ENCODE peak calls at places on chromosomes 5 and 9, in seven cellular contexts. A is foreskin fibroblast, S is WTC11, B is H1, W is A549, Z is dorsolateral prefrontal cortex, T is omental fat pad. U is an unnamed sample.
A peak's percentile ranks its signal among the peaks of the same experiment; 100 is the strongest.

GRCh38 chr5:33937700-33938506 is 1.7 kb downstream of the RXFP3 start:
- DNase-seq in B (no peak), S (peak; percentile 23), A (peak; percentile 16), W (no peak), Z (no peak), T (no peak), U (no peak)

GRCh38 chr5:149636861-149637246 is 55.6 kb downstream of the ARHGEF37 start:
- DNase-seq in B (peak; percentile 83), S (peak; percentile 50), Z (no peak), A (peak; percentile 87), W (peak; percentile 72), T (no peak), U (peak; percentile 32)

GRCh38 chr5:77644443-77645157 is 6.1 kb upstream of the OTP start:
- DNase-seq in S (peak; percentile 75), T (no peak), A (no peak), W (no peak), B (peak; percentile 70), Z (no peak), U (no peak)

GRCh38 chr5:71663166-71663565 is 55.9 kb upstream of the CARTPT start:
- DNase-seq in W (no peak), A (no peak), S (no peak), Z (no peak), T (no peak), B (no peak), U (no peak)

GRCh38 chr9:88418025-88418424 is 29.8 kb downstream of the SPIN1 start:
- DNase-seq in B (no peak), T (no peak), A (no peak), W (no peak), Z (no peak), S (no peak), U (no peak)

GRCh38 chr5:110159202-110159601 is 469.5 kb downstream of the MAN2A1 start:
- DNase-seq in A (peak; percentile 44), S (no peak), T (no peak), W (no peak), B (no peak), Z (no peak), U (no peak)

GRCh38 chr5:19695248-19695647 is 292.8 kb downstream of the CDH18 start:
- DNase-seq in W (no peak), S (no peak), T (no peak), B (no peak), Z (no peak), A (no peak), U (no peak)

GRCh38 chr5:171678631-171679030 is 107.0 kb upstream of the SMIM23 start:
- DNase-seq in S (no peak), A (no peak), B (no peak), Z (no peak), W (no peak), T (no peak), U (no peak)

GRCh38 chr9:79581388-79581787 is 9.6 kb downstream of the TLE4 start:
- DNase-seq in A (peak; percentile 63), W (no peak), B (no peak), T (no peak), Z (no peak), S (no peak), U (no peak)

GRCh38 chr5:106675674-106676073 is 995.1 kb downstream of the EFNA5 start:
- DNase-seq in W (no peak), S (no peak), Z (no peak), A (no peak), T (no peak), B (no peak), U (no peak)

GRCh38 chr5:146340260-146341081 is 1.8 kb downstream of the POU4F3 start:
- DNase-seq in A (peak; percentile 82), Z (no peak), B (peak; percentile 86), S (peak; percentile 81), T (peak; percentile 44), W (no peak), U (peak; percentile 78)

GRCh38 chr5:178982941-178983340 is 12.2 kb downstream of the GRM6 start:
- DNase-seq in S (no peak), W (no peak), T (no peak), B (no peak), A (no peak), Z (no peak), U (no peak)

GRCh38 chr5:139690385-139691274 is 42.5 kb downstream of the CXXC5 start:
- DNase-seq in Z (no peak), A (peak; percentile 71), W (no peak), T (no peak), B (peak; percentile 48), S (no peak), U (no peak)

GRCh38 chr9:706606-707451 is 134.7 kb upstream of the DMRT1 start:
- DNase-seq in T (peak; percentile 63), S (peak; percentile 64), Z (peak; percentile 53), A (peak; percentile 83), W (no peak), B (peak; percentile 66), U (peak; percentile 34)

GRCh38 chr5:171386861-171387254 is 791 bp upstream of the NPM1 start:
- DNase-seq in Z (no peak), A (peak; percentile 42), S (no peak), W (no peak), T (no peak), B (no peak), U (no peak)

DNA sequence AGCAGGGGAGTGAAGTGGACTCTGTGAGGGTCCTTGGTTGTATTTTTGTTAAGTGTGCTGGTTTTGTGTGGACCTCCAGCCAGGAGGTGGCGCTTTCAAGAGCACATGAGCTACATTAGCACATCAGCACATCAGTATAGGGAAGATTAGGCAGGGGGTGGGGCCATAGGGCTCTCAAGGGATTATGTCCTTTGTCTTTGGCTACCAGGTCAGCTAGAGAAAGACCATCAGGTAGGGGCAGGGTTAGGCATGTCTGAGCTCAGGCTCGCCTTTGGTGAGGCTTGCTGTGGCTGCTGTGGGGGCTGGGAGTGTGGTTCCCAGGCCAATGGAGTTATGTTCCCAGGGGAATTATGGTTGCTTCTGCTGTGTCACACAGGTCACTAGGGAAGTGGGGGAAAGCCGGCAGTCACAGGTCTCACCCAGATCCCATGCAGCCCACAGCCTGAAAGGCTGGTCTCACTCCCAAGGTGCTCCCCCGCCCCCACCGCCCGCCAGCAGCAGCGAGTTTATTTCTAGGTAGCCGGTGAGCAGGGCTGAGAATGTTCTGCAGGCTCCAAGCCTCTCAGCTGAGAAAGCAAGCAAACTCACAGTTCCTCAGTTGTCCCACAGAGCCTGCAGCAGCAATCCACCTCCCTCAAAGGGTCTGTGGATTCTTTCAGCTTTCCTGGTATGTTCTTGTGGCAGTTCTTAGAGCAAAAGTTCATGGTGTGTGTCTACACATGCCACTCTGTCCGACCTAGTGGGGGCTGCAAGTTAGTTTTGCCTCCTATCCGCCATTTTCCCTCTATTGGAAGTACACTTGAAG is 13.7 kb downstream of the OR1J1 start:
- DNase-seq in W (no peak), A (no peak), T (no peak), B (no peak), Z (no peak), S (peak; percentile 64), U (no peak)
- TF ChIP-seq CTCF in W (no peak), A (peak; percentile 7), T (no peak), B (peak; percentile 40), Z (no peak), S (peak; percentile 25), U (no peak)

DNA sequence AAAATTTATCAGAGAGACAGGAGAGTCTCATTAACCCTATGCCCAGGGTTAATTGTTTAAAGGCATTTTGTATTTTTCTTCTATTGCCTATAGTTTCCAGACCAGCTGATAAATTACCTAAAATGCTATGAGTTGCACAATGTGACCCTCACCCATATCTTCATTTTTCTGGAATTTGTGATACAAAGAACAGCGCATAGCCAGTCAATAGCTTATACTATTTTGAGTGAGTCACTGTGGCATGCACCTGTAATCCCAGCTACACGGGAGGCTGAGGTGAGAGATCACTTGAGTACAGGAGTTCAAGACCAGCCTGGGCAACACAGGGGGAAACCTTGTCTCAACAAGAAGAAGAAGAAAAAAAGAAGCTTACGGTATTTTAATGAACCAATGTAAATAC is 2.8 kb downstream of the C9orf153 start:
- DNase-seq in W (no peak), A (no peak), B (no peak), T (no peak), S (no peak), Z (no peak), U (no peak)
- TF ChIP-seq CTCF in W (no peak), A (no peak), B (no peak), T (no peak), S (no peak), Z (no peak), U (no peak)

GRCh38 chr5:9263656-9264055 is 282.2 kb downstream of the SEMA5A start:
- DNase-seq in S (no peak), W (no peak), A (no peak), B (no peak), Z (no peak), T (no peak), U (no peak)

GRCh38 chr5:9265391-9266287 is 280.2 kb downstream of the SEMA5A start:
- DNase-seq in S (peak; percentile 64), T (no peak), B (peak; percentile 50), W (no peak), Z (no peak), A (peak; percentile 96), U (no peak)

GRCh38 chr5:9268226-9268625 is 277.6 kb downstream of the SEMA5A start:
- DNase-seq in B (no peak), A (no peak), T (no peak), Z (no peak), W (no peak), S (no peak), U (no peak)

GRCh38 chr5:9269024-9269423 is 276.9 kb downstream of the SEMA5A start:
- DNase-seq in T (no peak), A (peak; percentile 38), B (no peak), S (no peak), W (no peak), Z (no peak), U (no peak)
- TF ChIP-seq CTCF in T (no peak), A (no peak), B (no peak), S (no peak), W (no peak), Z (no peak), U (no peak)

GRCh38 chr9:124343533-124344290 is 71.5 kb downstream of the PSMB7 start:
- DNase-seq in Z (peak; percentile 39), W (no peak), S (no peak), B (no peak), T (no peak), A (no peak), U (no peak)

GRCh38 chr9:124344291-124345050 is 70.8 kb downstream of the PSMB7 start:
- DNase-seq in S (no peak), T (no peak), A (no peak), B (no peak), Z (peak; percentile 44), W (no peak), U (no peak)

GRCh38 chr9:124341455-124342170 is 73.6 kb downstream of the PSMB7 start:
- DNase-seq in W (no peak), B (no peak), Z (no peak), S (no peak), A (no peak), T (no peak), U (no peak)

GRCh38 chr9:124342402-124342945 is 72.8 kb downstream of the PSMB7 start:
- DNase-seq in T (no peak), W (no peak), A (no peak), S (no peak), Z (no peak), B (no peak), U (no peak)

DNA sequence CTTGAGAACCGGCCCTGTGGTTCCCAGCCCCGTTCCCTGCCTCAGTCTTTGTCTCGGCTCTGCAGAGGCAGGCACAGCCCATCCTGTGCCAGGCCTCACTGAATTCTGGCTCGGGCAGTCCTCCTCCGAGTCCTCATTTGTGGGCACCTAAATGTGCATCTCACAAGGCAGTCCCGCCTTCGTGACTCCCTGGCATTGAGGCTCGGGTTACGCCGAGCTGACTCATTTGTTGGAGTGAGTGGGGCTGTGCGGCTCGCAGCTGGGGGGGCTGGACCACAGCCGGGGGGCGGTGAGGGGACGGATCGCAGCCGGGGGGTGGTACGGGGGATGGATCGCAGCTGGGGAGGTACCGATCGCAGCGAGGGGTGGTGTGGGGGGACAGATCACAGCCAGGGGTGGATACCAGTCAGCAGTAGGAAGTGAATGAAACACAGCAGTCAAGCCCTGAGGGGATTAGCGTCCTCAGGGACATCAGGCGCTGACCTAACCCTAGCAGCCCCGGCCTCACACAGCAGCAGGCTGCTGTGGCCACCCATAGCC is 72.2 kb downstream of the PSMB7 start:
- DNase-seq in Z (peak; percentile 77), W (peak; percentile 29), S (no peak), T (peak; percentile 42), A (peak; percentile 98), B (no peak), U (peak; percentile 25)
- TF ChIP-seq CTCF in Z (no peak), W (no peak), S (no peak), T (no peak), A (no peak), B (no peak), U (no peak)